ENCODE peak calls at places on chromosomes 6 and 20, in six cellular contexts. R is GM23248, S is endothelial cell of umbilical vein, J is mammary epithelial cell, P is heart right ventricle, B is tibial artery. N is an unnamed sample. For H3K36me3, the result is how much of the 10 kb centered on the place peaks cover.

GRCh38 chr6:153616506-153616905 is 422.5 kb upstream of the OPRM1 start:
- DNase-seq in J (no peak), R (no peak), B (no peak), P (no peak), S (no peak), N (no peak)

GRCh38 chr6:1729133-1729751 is 119.5 kb downstream of the FOXC1 start:
- DNase-seq in R (no peak), P (no peak), B (no peak), S (peak), J (peak), N (no peak)

GRCh38 chr20:3068075-3068474 is 3.3 kb upstream of the OXT start:
- DNase-seq in R (no peak), J (no peak), S (no peak), P (no peak), B (no peak), N (no peak)

GRCh38 chr6:168132531-168133184 is 53.6 kb upstream of the FRMD1 start:
- DNase-seq in B (peak), J (no peak), P (peak), S (peak), R (peak), N (peak)

GRCh38 chr6:20893415-20893814 is 359.2 kb downstream of the CDKAL1 start:
- DNase-seq in S (no peak), J (no peak), B (no peak), R (no peak), P (no peak), N (no peak)

GRCh38 chr6:26195924-26196845 is 109.0 kb downstream of the HFE start:
- DNase-seq in J (peak), S (peak), B (no peak), P (no peak), R (peak), N (peak)

GRCh38 chr6:150221152-150221551 is 78.3 kb downstream of the PPP1R14C start:
- DNase-seq in B (no peak), S (no peak), P (no peak), R (no peak), J (no peak), N (no peak)

GRCh38 chr20:48821261-48821910 is 6.4 kb downstream of the PREX1 start:
- DNase-seq in J (peak), S (no peak), B (no peak), P (no peak), R (no peak), N (no peak)

GRCh38 chr20:4051413-4052138 is 36.2 kb upstream of the RNF24 start:
- DNase-seq in B (no peak), J (no peak), R (peak), P (no peak), S (no peak), N (peak)

GRCh38 chr6:64803470-64804166 is 903.4 kb downstream of the EYS start:
- DNase-seq in B (no peak), P (no peak), R (no peak), S (no peak), J (no peak), N (no peak)

GRCh38 chr6:117605169-117605826 is 3.0 kb upstream of the GOPC start:
- DNase-seq in J (peak), R (peak), P (peak), B (no peak), S (peak), N (peak)

GRCh38 chr20:51542033-51542893 is at the start of gene NFATC2:
- DNase-seq in P (peak), B (no peak), R (no peak), S (peak), J (no peak), N (no peak)

GRCh38 chr20:37994512-37994911 is 38.7 kb downstream of the TTI1 start:
- DNase-seq in S (no peak), R (peak), J (peak), P (no peak), B (no peak), N (no peak)

GRCh38 chr6:73942581-73942980 is 246.6 kb downstream of the CD109 start:
- DNase-seq in B (no peak), S (no peak), R (peak), J (peak), P (no peak), N (peak)

DNA sequence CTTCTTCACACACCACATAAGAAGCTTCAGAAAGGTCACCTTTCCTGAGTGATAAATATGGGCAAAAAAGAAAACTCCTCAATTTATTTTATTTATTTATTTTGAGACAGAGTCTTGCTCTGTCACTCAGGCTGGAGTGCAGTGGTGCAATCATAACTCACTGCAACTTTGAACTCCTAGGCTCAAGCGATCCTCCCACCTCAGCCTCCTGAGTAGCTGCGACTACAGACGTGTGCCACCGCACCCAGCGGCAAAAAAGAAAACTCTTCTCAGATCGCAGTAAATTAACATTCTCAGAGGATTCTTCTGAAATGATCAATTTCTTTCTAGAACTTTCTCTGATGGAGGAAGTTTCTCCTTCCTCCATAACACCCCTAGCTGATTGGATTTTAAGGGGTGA is 111.2 kb downstream of the TRERF1 start:
- DNase-seq in P (no peak), J (no peak), B (no peak), R (no peak), S (no peak), N (no peak)
- H3K36me3 ChIP-seq in P (under half), J (under half), B (under half), R (under half), S (under half), N (under half)

DNA sequence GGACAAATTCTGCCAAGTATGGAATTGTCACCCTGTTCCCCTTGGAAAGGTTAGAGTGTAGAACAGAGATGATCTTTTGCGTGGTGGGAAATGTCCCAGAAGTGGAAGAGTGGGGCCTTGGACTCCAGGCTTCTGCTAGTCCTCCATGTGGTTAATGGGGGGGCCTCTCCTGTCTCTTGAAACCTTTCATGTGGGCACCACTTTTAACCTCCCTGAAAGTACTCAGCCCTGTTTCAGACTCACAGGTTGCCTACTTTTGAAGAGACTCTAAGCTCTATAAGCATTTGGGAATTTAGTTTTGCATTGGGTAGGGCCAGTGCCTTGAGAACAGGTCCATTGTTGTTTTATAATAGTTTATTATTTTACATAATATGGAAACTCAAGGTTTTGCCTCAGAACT is 17.5 kb downstream of the RREB1 start:
- DNase-seq in B (no peak), P (no peak), R (no peak), J (no peak), S (no peak), N (no peak)
- H3K27ac ChIP-seq in B (no peak), P (no peak), R (peak), J (no peak), S (no peak), N (no peak)

DNA sequence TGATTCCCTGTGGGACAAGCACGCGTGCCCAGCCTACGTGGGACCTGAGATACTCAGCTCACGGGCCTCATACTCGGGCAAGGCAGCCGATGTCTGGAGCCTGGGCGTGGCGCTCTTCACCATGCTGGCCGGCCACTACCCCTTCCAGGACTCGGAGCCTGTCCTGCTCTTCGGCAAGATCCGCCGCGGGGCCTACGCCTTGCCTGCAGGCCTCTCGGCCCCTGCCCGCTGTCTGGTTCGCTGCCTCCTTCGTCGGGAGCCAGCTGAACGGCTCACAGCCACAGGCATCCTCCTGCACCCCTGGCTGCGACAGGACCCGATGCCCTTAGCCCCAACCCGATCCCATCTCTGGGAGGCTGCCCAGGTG is 11.9 kb upstream of the RBCK1 start:
- DNase-seq in S (no peak), R (no peak), B (no peak), J (no peak), P (no peak), N (no peak)
- H3K36me3 ChIP-seq in S (under half), R (half or more), B (under half), J (under half), P (half or more), N (half or more)

DNA sequence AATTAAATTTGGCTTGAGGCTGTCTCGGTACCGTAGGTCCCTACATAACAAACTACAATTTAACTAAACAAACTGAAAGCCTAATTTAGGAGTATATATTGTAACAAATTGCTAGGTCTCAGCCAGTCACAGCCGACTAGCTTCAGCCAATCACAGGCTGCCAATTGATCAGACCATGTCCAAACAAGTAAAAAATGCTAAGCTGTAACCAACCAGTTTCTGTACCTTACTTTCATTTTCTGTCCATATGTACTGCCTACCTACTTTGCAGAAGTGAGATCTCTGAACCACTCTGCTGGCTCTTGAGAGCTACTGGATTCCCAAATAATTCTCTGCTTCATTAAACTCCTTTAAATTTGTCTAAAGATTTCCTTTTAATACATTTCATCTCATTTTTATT is 648.0 kb upstream of the GJE1 start:
- DNase-seq in J (peak), R (no peak), P (no peak), S (no peak), B (no peak), N (peak)
- H3K27ac ChIP-seq in J (no peak), R (peak), P (peak), S (no peak), B (no peak), N (no peak)

DNA sequence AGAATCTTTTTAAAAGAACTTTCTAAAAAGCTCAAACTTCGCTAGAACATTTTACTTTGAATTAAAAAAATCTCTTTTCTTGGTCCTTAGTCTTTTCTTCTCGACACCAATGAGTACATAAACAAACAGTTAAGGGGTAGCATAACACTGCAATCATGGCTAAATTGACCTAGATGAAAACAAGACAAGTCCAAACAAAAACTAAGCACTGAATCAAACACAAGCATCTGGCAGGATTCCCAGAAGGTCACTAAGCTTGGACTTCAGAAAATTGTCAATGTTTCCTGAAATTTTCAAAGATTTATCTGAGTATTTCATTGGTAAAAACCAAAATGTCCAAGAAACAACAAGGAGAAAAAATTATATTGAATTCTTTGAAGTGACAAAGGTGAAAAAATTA is 5.0 kb downstream of the COL21A1 start:
- DNase-seq in S (peak), R (no peak), P (no peak), J (peak), B (no peak), N (no peak)
- H3K36me3 ChIP-seq in S (under half), R (under half), P (under half), J (under half), B (under half), N (under half)

N was measured in A673.